ENCODE peak calls at places on chromosomes 6 and 20, in seven cellular contexts. One of them, this sample, is unnamed.

GRCh38 chr20:59124326-59125029 is 39.1 kb upstream of the ZNF831 start:
- DNase-seq in Kasumi-1: no peak
- DNase-seq in tibial artery: no peak
- DNase-seq in GM06990: no peak
- DNase-seq in H1: no peak
- DNase-seq in NCI-H2171: peak
- DNase-seq in keratinocyte: no peak
- DNase-seq in this sample: no peak

GRCh38 chr6:122126894-122127293 is 272.6 kb upstream of the HSF2 start:
- DNase-seq in NCI-H2171: no peak
- DNase-seq in GM06990: no peak
- DNase-seq in tibial artery: no peak
- DNase-seq in Kasumi-1: no peak
- DNase-seq in H1: no peak
- DNase-seq in keratinocyte: no peak
- DNase-seq in this sample: no peak

GRCh38 chr6:159103396-159104162 is 58.8 kb upstream of the TAGAP start:
- DNase-seq in H1: no peak
- DNase-seq in Kasumi-1: no peak
- DNase-seq in tibial artery: peak
- DNase-seq in GM06990: no peak
- DNase-seq in keratinocyte: no peak
- DNase-seq in NCI-H2171: no peak
- DNase-seq in this sample: no peak

GRCh38 chr20:43029161-43029560 is 160.5 kb downstream of the PTPRT start:
- DNase-seq in keratinocyte: no peak
- DNase-seq in H1: no peak
- DNase-seq in NCI-H2171: no peak
- DNase-seq in tibial artery: no peak
- DNase-seq in GM06990: no peak
- DNase-seq in Kasumi-1: no peak
- DNase-seq in this sample: no peak

GRCh38 chr6:148193063-148193680 is 149.5 kb upstream of the SASH1 start:
- DNase-seq in GM06990: no peak
- DNase-seq in tibial artery: no peak
- DNase-seq in H1: no peak
- DNase-seq in keratinocyte: peak
- DNase-seq in Kasumi-1: no peak
- DNase-seq in NCI-H2171: no peak
- DNase-seq in this sample: peak

GRCh38 chr6:143744593-143745151 is 66.9 kb downstream of the PHACTR2 start:
- DNase-seq in keratinocyte: no peak
- DNase-seq in tibial artery: no peak
- DNase-seq in H1: no peak
- DNase-seq in Kasumi-1: no peak
- DNase-seq in NCI-H2171: no peak
- DNase-seq in GM06990: no peak
- DNase-seq in this sample: no peak

GRCh38 chr6:37971711-37972410 is 152.3 kb downstream of the ZFAND3 start:
- DNase-seq in NCI-H2171: no peak
- DNase-seq in tibial artery: no peak
- DNase-seq in H1: no peak
- DNase-seq in GM06990: no peak
- DNase-seq in Kasumi-1: no peak
- DNase-seq in keratinocyte: no peak
- DNase-seq in this sample: no peak

GRCh38 chr6:4603291-4603690 is 172.9 kb upstream of the CDYL start:
- DNase-seq in NCI-H2171: no peak
- DNase-seq in keratinocyte: peak
- DNase-seq in GM06990: no peak
- DNase-seq in Kasumi-1: peak
- DNase-seq in tibial artery: peak
- DNase-seq in H1: no peak
- DNase-seq in this sample: peak